ENCODE peak calls at places on chromosomes 3 and 15, in eight cellular contexts. K, H, U, W, P, B, N and Z are unnamed samples. For H3K4me1, the result is how much of the 10 kb centered on the place peaks cover.

GRCh38 chr3:45167011-45167911 is 21.1 kb upstream of the CDCP1 start:
- DNase-seq in H (peak), U (peak), B (peak), W (peak), N (peak), P (peak), K (peak), Z (peak)

GRCh38 chr3:5181479-5182141 is 5.9 kb upstream of the EDEM1 start:
- DNase-seq in U (no peak), W (no peak), H (no peak), B (no peak), P (no peak), N (no peak), K (no peak), Z (no peak)

GRCh38 chr3:48664929-48665328 is 2.2 kb upstream of the CELSR3 start:
- DNase-seq in N (no peak), W (no peak), H (no peak), U (no peak), B (no peak), K (no peak), P (no peak), Z (no peak)

GRCh38 chr15:71743861-71744382 is 66.4 kb upstream of the NR2E3 start:
- DNase-seq in P (peak), B (peak), H (peak), W (peak), U (no peak), N (peak), K (no peak), Z (no peak)

GRCh38 chr3:187593347-187593850 is 76.8 kb downstream of the SST start:
- DNase-seq in H (no peak), B (no peak), K (no peak), W (no peak), U (no peak), P (no peak), N (no peak), Z (no peak)

GRCh38 chr3:182492536-182492935 is 300.8 kb upstream of the ATP11B start:
- DNase-seq in P (no peak), B (no peak), K (no peak), W (no peak), N (no peak), H (no peak), U (no peak), Z (no peak)

GRCh38 chr3:108202080-108202479 is 20.1 kb downstream of the IFT57 start:
- DNase-seq in H (no peak), U (no peak), N (no peak), B (no peak), K (no peak), W (peak), P (no peak), Z (no peak)

GRCh38 chr3:150391200-150391599 is 16.9 kb upstream of the TSC22D2 start:
- DNase-seq in P (no peak), B (no peak), W (peak), H (no peak), U (no peak), N (no peak), K (no peak), Z (no peak)

GRCh38 chr3:43817081-43817480 is 126.3 kb downstream of the ABHD5 start:
- DNase-seq in U (no peak), W (no peak), P (no peak), N (no peak), B (no peak), K (no peak), H (no peak), Z (no peak)

GRCh38 chr3:43814461-43814860 is 123.7 kb downstream of the ABHD5 start:
- DNase-seq in W (no peak), P (no peak), N (no peak), K (no peak), U (no peak), B (no peak), H (no peak), Z (no peak)

GRCh38 chr3:43817825-43818224 is 127.1 kb downstream of the ABHD5 start:
- DNase-seq in U (no peak), W (no peak), N (no peak), K (no peak), H (no peak), B (no peak), P (no peak), Z (no peak)

DNA sequence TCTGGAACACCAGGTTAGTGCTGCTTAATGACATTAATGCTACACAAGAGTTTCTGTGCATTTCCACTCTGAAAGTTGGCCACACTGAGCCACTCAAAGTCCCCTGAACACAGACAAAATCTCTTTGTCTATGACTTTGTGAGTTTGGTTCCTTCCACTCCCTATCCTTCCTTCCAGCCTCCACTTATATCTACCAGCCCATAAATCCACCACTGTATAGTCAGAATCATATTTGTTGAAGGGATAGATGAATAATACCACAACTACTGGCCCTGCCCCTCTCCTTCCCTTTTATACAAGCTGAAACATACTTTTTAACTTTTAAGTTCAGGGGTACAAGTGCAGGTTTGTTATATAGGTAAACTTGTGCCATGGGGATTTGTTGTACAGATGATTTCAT is 127.5 kb downstream of the ABHD5 start:
- DNase-seq in W (no peak), P (no peak), N (no peak), U (no peak), B (no peak), H (no peak), K (no peak), Z (no peak)
- H3K4me1 ChIP-seq in W (under half), P (under half), N (under half), U (under half), B (under half), H (under half), K (under half), Z (under half)

GRCh38 chr3:15797600-15798303 is at the start of gene ANKRD28:
- DNase-seq in B (peak), P (no peak), U (no peak), N (no peak), W (peak), H (no peak), K (peak), Z (no peak)
- TF ChIP-seq POLR2A in B (peak), P (no peak), U (no peak), N (peak), W (peak), H (peak), K (peak), Z (no peak)

GRCh38 chr3:143795849-143796248 is 52.4 kb downstream of the SLC9A9 start:
- DNase-seq in P (no peak), B (no peak), U (no peak), W (no peak), H (no peak), K (no peak), N (no peak), Z (no peak)
- TF ChIP-seq CTCF in P (no peak), B (no peak), U (no peak), W (no peak), H (no peak), K (no peak), N (no peak), Z (no peak)

GRCh38 chr3:43296565-43296964 is 10.2 kb downstream of the SNRK start:
- DNase-seq in N (peak), P (no peak), W (peak), K (no peak), B (no peak), U (no peak), H (no peak), Z (no peak)
- H3K4me1 ChIP-seq in N (half or more), P (under half), W (under half), K (half or more), B (under half), U (under half), H (half or more), Z (half or more)

GRCh38 chr3:122322095-122323075 is 2.7 kb upstream of the CSTA start:
- DNase-seq in K (no peak), W (no peak), H (no peak), B (no peak), P (no peak), N (no peak), U (no peak), Z (no peak)

GRCh38 chr3:122325769-122326168 is 721 bp downstream of the CSTA start:
- DNase-seq in B (no peak), H (no peak), U (no peak), K (no peak), W (no peak), N (no peak), P (no peak), Z (no peak)

DNA sequence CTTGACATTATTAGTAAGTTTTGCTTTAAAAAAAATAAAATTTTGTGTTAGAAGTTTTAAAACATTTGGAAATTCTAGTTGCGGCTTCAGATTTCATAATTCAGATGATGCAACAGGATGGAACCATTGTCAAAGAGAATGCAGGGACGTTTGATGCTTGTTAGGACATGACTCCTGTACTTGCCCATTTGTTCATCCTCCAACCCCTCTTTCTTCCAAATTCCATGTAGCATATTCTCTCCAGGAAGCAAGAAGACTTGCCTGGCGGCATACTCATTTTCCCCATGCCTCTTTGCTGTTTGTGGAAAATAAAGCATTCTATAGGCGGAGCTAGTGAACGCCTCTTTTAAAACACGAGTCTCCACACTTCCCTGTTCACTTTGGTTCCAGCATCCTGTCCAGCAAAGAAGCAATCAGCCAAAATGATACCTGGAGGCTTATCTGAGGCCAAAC is at the start of gene CSTA:
- DNase-seq in H (no peak), U (no peak), B (no peak), P (no peak), K (no peak), W (no peak), N (no peak), Z (no peak)
- TF ChIP-seq POLR2A in H (no peak), U (no peak), B (no peak), P (no peak), K (no peak), W (no peak), N (no peak), Z (no peak)

GRCh38 chr3:135392151-135392550 is 573.4 kb upstream of the PPP2R3A start:
- DNase-seq in H (no peak), B (no peak), P (no peak), K (no peak), N (no peak), W (no peak), U (no peak), Z (no peak)
- TF ChIP-seq CTCF in H (no peak), B (no peak), P (no peak), K (no peak), N (no peak), W (no peak), U (no peak), Z (no peak)

GRCh38 chr15:90022905-90023700 is 22.0 kb downstream of the ZNF710 start:
- DNase-seq in N (peak), W (no peak), K (no peak), H (no peak), P (no peak), B (no peak), U (peak), Z (peak)

GRCh38 chr15:90028376-90028775 is 27.3 kb downstream of the ZNF710 start:
- DNase-seq in U (no peak), N (peak), B (no peak), P (no peak), H (no peak), K (no peak), W (no peak), Z (peak)

GRCh38 chr15:90024406-90024805 is 23.3 kb downstream of the ZNF710 start:
- DNase-seq in K (no peak), U (no peak), N (peak), B (no peak), P (no peak), H (no peak), W (no peak), Z (peak)

GRCh38 chr15:90022345-90022744 is 21.2 kb downstream of the ZNF710 start:
- DNase-seq in W (no peak), B (no peak), K (no peak), H (no peak), P (no peak), U (peak), N (peak), Z (peak)

GRCh38 chr15:90025461-90026033 is 24.4 kb downstream of the ZNF710 start:
- DNase-seq in B (no peak), U (no peak), W (no peak), N (no peak), K (no peak), P (no peak), H (no peak), Z (no peak)
- H3K4me1 ChIP-seq in B (under half), U (under half), W (under half), N (half or more), K (under half), P (under half), H (half or more), Z (under half)